ENCODE peak calls at places on chromosome 7, in eight cellular contexts. O is fibroblast of lung, N is Peyer's patch, J is upper lobe of right lung, E is AG09309, T is fibroblast of mammary gland, V is ascending aorta, K is lower lobe of right lung. Q is an unnamed sample.

GRCh38 chr7:46385662-46386309 is 464.7 kb upstream of the IGFBP3 start:
- DNase-seq in O (peak), N (no peak), J (no peak), E (peak), T (peak), V (no peak), K (no peak), Q (peak)

GRCh38 chr7:34069676-34070075 is 164.3 kb downstream of the BMPER start:
- DNase-seq in O (peak), N (no peak), J (no peak), E (no peak), T (peak), V (no peak), K (no peak), Q (peak)

GRCh38 chr7:47333131-47333887 is 248.6 kb downstream of the TNS3 start:
- DNase-seq in O (no peak), N (no peak), J (no peak), E (no peak), T (no peak), V (no peak), K (no peak), Q (no peak)

GRCh38 chr7:73742753-73743641 is 4.4 kb upstream of the ABHD11 start:
- DNase-seq in O (no peak), N (peak), J (peak), E (no peak), T (no peak), V (peak), K (peak), Q (no peak)

GRCh38 chr7:86814980-86815379 is 171.3 kb downstream of the GRM3 start:
- DNase-seq in O (no peak), N (no peak), J (no peak), E (no peak), T (peak), V (no peak), K (no peak), Q (peak)

GRCh38 chr7:28207486-28208158 is 27.0 kb upstream of the JAZF1 start:
- DNase-seq in O (no peak), N (no peak), J (no peak), E (no peak), T (peak), V (no peak), K (no peak), Q (peak)

GRCh38 chr7:46654546-46655443 is 733.7 kb upstream of the IGFBP3 start:
- DNase-seq in O (no peak), N (no peak), J (no peak), E (no peak), T (peak), V (no peak), K (no peak), Q (peak)

GRCh38 chr7:39592586-39592985 is 26.4 kb downstream of the YAE1 start:
- DNase-seq in O (peak), N (no peak), J (no peak), E (no peak), T (peak), V (no peak), K (no peak), Q (peak)

GRCh38 chr7:101059620-101059942 is 25.7 kb upstream of the TRIM56 start:
- DNase-seq in O (no peak), N (no peak), J (no peak), E (no peak), T (no peak), V (no peak), K (no peak), Q (no peak)

GRCh38 chr7:106358103-106358663 is 73.4 kb upstream of the NAMPT start:
- DNase-seq in O (peak), N (no peak), J (no peak), E (peak), T (peak), V (no peak), K (no peak), Q (peak)

GRCh38 chr7:99267530-99268360 is 4.9 kb upstream of the MYH16 start:
- DNase-seq in O (peak), N (no peak), J (no peak), E (peak), T (peak), V (peak), K (no peak), Q (peak)

GRCh38 chr7:157875230-157876179 is 538.7 kb downstream of the DNAJB6 start:
- DNase-seq in O (no peak), N (no peak), J (no peak), E (no peak), T (peak), V (no peak), K (no peak), Q (no peak)

GRCh38 chr7:28955723-28956607 is 2.2 kb downstream of the TRIL start:
- DNase-seq in O (peak), N (peak), J (peak), E (no peak), T (peak), V (peak), K (peak), Q (peak)

GRCh38 chr7:36129048-36129534 is 24.0 kb upstream of the EEPD1 start:
- DNase-seq in O (peak), N (peak), J (no peak), E (no peak), T (peak), V (no peak), K (no peak), Q (peak)

DNA sequence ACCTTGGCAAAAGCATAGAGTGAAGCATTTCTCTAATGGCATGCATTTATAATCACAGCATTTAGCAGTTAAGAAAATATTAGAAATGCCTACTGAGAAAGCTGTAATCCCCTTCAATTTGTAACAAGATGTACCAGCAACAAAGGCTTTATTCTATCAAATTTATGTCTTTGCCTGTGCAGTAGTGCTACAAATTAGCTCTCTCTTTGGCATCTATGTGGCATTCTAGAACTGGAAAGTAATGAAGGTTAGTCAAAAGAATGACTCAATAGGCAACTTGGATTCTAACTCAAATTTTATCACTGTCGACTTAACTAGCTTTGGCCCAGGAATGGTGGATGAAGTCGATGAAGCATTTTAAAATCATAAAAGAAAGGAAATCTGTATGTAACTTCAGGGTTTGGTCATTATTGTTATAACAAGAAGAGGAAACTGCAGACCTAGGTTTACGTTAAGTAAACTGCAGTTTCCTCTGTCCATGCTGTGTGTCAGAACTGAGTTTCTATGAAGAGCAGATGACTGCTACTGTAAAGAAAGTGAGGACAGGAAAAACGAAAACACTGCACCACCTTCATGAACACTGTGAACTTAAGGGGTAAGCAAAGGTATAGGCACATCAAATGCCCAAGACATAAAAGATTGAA is 140.0 kb downstream of the RAPGEF5 start:
- DNase-seq in O (no peak), N (no peak), J (no peak), E (no peak), T (no peak), V (no peak), K (no peak), Q (peak)
- H3K4me3 ChIP-seq in O (no peak), N (no peak), J (peak), E (no peak), T (no peak), V (peak), K (peak), Q (no peak)

DNA sequence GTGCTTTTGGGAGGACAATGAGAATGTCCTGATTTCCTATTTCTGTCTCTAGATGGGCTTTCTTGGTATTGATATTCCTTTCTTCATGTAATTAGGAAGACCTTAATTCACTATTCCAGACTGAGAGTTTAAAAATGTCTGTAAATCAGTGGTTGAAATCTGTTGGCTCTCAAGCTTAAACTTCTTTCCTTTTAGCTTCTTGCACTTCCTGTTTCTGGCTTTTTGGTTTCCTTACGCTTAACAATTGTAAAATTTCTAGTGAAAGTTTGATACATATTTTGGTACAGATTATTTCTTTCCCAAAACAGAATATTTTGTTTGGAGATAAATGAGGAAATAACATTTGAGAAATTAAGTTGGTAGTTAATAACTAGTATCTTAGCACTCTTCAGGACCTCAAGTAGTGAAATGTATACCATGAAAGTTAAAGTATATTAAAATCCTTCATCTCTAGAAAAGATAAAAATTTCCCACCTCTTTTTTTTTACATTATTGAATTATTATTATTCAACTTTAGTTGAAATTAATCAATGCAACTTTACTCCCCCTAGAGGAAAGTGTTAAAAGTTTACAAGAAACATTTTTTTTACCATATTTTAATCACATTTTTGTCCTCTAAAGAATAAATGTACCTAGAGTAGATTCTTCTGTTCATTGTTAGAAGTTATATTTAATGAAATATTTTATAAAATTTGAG is 137.2 kb downstream of the PHTF2 start:
- DNase-seq in O (peak), N (no peak), J (no peak), E (no peak), T (peak), V (no peak), K (no peak), Q (peak)
- TF ChIP-seq CTCF in O (peak), N (no peak), J (peak), E (no peak), T (peak), V (peak), K (peak), Q (peak)

DNA sequence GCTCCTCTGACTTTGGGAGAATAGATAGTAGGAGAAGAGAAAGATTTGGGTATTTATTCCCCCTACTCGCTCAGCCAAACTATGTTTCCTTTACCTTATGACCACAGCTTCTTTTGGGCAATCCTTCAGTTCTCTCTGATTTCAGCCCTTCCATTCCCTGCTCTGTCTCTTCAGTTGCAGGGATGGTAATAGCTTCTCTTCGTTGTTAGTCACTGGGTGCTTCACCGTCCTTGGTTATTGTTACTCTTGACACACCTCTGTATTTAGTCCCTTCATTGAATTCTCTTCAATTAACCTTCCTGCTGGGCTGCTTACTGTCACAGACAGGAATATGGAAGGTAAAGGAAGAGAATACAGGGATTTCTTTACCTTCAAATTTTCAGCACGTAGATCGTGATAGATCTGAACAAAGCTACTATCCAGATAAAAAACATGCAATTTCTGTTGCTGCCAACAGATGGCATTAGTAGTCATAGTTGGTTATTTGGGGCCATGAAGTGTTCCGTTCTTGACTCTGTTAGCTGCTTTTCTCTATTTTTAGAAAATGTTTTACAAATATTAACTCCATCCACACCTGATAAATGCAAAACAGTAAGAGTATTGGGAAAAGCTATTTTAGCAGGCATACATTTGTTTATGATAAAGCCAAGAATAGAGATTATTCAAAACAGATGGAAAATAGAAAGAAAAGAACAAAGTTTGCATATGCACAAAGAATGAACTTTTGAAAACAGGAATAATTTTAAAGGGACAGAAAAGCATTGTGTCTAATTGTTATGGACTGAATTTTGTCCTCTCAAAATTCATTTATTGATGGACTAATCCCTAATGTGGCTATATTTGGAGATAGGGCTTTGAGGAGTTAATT is 14.0 kb upstream of the PTTG1IP2 start:
- DNase-seq in O (peak), N (no peak), J (no peak), E (no peak), T (peak), V (no peak), K (no peak), Q (peak)
- H3K4me3 ChIP-seq in O (peak), N (no peak), J (no peak), E (peak), T (peak), V (peak), K (no peak), Q (peak)

DNA sequence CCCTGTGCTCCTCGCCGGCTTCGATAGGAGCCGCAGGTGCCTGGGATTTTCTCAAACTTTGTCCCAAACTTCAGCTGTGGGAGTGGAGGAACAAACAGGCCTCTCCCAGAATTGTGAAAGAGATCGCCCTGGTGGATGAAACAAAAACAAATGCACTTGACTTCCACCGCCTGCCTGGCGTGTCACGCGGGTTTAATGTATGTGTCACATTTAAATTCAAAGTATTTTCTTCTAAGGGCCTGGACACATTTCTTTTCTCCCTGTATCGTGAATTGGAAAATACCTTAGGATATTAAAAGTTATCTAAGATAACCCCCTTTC is 694 bp upstream of the WASL start:
- DNase-seq in O (peak), N (no peak), J (no peak), E (no peak), T (peak), V (peak), K (peak), Q (peak)
- TF ChIP-seq CTCF in O (peak), N (peak), J (peak), E (no peak), T (no peak), V (no peak), K (no peak), Q (peak)

DNA sequence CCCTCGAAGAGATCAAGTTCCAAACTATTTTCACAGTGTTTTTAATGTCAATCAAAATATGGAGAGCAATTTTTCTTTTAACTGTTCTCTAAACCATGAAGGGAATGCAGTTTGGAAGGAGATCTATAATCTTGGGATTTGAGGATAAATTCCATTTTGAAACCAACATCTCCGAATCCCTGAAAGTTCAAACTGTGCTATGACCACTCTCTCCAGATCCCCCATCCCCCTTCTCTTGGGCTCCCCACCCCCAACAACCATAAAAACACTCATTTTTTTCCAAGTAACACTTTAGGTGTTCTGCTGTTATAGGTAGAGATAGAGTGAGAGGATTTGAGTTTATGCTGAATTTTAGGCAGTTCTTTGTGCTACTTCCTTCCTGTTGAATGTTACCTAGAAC is 1.7 kb downstream of the CALD1 start:
- DNase-seq in O (no peak), N (no peak), J (no peak), E (no peak), T (no peak), V (no peak), K (no peak), Q (peak)
- H3K4me3 ChIP-seq in O (peak), N (peak), J (peak), E (peak), T (peak), V (peak), K (peak), Q (peak)

GRCh38 chr7:38411404-38411803 is 138.0 kb upstream of the TARP start:
- DNase-seq in O (no peak), N (no peak), J (no peak), E (no peak), T (peak), V (no peak), K (no peak), Q (peak)
- TF ChIP-seq CTCF in O (peak), N (no peak), J (peak), E (peak), T (peak), V (no peak), K (no peak), Q (peak)

GRCh38 chr7:1741246-1741645 is 71.2 kb downstream of the ELFN1 start:
- DNase-seq in O (no peak), N (no peak), J (no peak), E (no peak), T (no peak), V (no peak), K (no peak), Q (no peak)

GRCh38 chr7:1741751-1742554 is 71.9 kb downstream of the ELFN1 start:
- DNase-seq in O (no peak), N (no peak), J (no peak), E (no peak), T (no peak), V (no peak), K (no peak), Q (no peak)

GRCh38 chr7:1744296-1745017 is 74.4 kb downstream of the ELFN1 start:
- DNase-seq in O (no peak), N (no peak), J (no peak), E (no peak), T (no peak), V (no peak), K (no peak), Q (no peak)

GRCh38 chr7:1743481-1744230 is 73.6 kb downstream of the ELFN1 start:
- DNase-seq in O (no peak), N (no peak), J (no peak), E (no peak), T (no peak), V (no peak), K (no peak), Q (no peak)

DNA sequence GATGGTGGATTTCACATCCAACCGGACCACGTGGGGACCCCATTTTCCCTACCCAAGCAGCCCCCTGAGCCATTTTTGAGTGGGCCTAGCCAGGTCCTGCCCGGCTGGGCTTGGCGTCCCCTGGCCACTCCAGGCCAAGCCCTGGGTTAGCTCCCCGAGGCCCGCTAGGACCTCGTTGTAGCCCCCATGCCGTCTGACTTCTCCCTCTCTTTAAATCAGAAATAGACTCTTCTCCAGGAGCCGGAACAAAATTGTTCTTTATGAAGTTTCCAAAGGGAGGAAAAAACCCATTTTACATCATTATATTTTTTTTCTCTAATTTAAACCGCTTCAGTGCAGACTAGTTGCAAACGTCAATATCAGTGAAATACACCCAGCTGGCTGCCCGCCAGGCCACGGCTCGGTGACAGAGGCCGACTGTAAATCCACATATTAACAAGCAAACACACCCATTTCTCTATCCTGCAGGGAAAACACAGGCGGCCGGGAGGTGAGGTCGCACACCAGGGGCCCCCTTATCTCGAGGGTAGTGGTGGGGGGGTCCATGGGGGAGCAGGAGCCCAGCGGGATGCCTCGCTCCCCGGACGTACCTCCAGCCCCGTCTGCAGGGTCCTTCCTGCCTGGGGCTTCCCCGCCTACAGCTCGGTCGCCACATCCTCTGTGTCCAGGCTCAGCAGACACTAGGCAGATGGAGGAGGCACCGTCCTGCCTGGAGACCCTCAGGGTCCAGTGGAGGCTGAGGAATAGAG is 72.7 kb downstream of the ELFN1 start:
- DNase-seq in O (peak), N (no peak), J (no peak), E (no peak), T (peak), V (no peak), K (no peak), Q (peak)
- H3K4me3 ChIP-seq in O (no peak), N (no peak), J (peak), E (no peak), T (no peak), V (no peak), K (peak), Q (no peak)